ENCODE peak calls at places on chromosomes 4 and X, in five cellular contexts. R is thoracic aorta, Z is thyroid gland, C is upper lobe of left lung, B is suprapubic skin. M is an unnamed sample.
A peak's percentile ranks its signal among the peaks of the same experiment; 100 is the strongest.

GRCh38 chrX:40420899-40421729 is 159.7 kb upstream of the ATP6AP2 start:
- DNase-seq in C (no peak), R (no peak), Z (peak; percentile 27), B (no peak), M (no peak)

GRCh38 chrX:95760356-95760755 is 924.3 kb upstream of the DIAPH2 start:
- DNase-seq in R (no peak), B (no peak), C (no peak), Z (no peak), M (no peak)

GRCh38 chr4:98094118-98094517 is 49.2 kb downstream of the STPG2 start:
- DNase-seq in R (no peak), Z (no peak), C (no peak), B (no peak), M (no peak)

GRCh38 chrX:39840141-39841126 is 257.3 kb downstream of the BCOR start:
- DNase-seq in Z (no peak), R (peak; percentile 21), B (no peak), C (no peak), M (no peak)

GRCh38 chrX:56733459-56734046 is 4.5 kb downstream of the NBDY start:
- DNase-seq in B (no peak), Z (peak; percentile 43), C (peak; percentile 57), R (no peak), M (peak; percentile 79)

GRCh38 chrX:6021316-6022091 is 207.2 kb downstream of the NLGN4X start:
- DNase-seq in Z (no peak), C (no peak), R (no peak), B (no peak), M (peak; percentile 54)

GRCh38 chrX:40931921-40932320 is 153.3 kb upstream of the USP9X start:
- DNase-seq in B (no peak), R (no peak), Z (peak; percentile 45), C (no peak), M (no peak)

GRCh38 chr4:86891785-86892638 is at the start of gene C4orf36:
- DNase-seq in B (peak; percentile 88), R (no peak), Z (peak; percentile 85), C (peak; percentile 84), M (peak; percentile 74)

GRCh38 chr4:84582302-84582987 is 482 bp upstream of the CDS1 start:
- DNase-seq in R (peak; percentile 43), Z (peak; percentile 98), B (peak; percentile 93), C (peak; percentile 95), M (peak; percentile 98)

GRCh38 chr4:88659061-88659889 is 38.4 kb downstream of the NAP1L5 start:
- DNase-seq in B (no peak), Z (peak; percentile 70), C (peak; percentile 48), R (peak; percentile 25), M (peak; percentile 71)

GRCh38 chrX:137565921-137566745 is at the start of gene ZIC3:
- DNase-seq in B (no peak), R (no peak), Z (peak; percentile 50), C (peak; percentile 50), M (peak; percentile 79)

GRCh38 chrX:42934020-42934701 is 156.2 kb upstream of the PPP1R2C start:
- DNase-seq in B (no peak), R (no peak), C (peak; percentile 23), Z (no peak), M (no peak)

GRCh38 chr4:153112071-153112460 is 92.2 kb upstream of the TRIM2 start:
- DNase-seq in R (no peak), Z (no peak), B (no peak), C (no peak), M (no peak)

GRCh38 chrX:73825569-73825968 is 262.6 kb downstream of the CHIC1 start:
- DNase-seq in Z (no peak), B (no peak), R (no peak), C (no peak), M (no peak)
- H3K36me3 ChIP-seq in Z (no peaks in the 10 kb centered on the region), B (no peaks in the 10 kb centered on the region), R (no peaks in the 10 kb centered on the region), C (peaks cover 62% of the 10 kb centered on the region), M (no peaks in the 10 kb centered on the region)

DNA sequence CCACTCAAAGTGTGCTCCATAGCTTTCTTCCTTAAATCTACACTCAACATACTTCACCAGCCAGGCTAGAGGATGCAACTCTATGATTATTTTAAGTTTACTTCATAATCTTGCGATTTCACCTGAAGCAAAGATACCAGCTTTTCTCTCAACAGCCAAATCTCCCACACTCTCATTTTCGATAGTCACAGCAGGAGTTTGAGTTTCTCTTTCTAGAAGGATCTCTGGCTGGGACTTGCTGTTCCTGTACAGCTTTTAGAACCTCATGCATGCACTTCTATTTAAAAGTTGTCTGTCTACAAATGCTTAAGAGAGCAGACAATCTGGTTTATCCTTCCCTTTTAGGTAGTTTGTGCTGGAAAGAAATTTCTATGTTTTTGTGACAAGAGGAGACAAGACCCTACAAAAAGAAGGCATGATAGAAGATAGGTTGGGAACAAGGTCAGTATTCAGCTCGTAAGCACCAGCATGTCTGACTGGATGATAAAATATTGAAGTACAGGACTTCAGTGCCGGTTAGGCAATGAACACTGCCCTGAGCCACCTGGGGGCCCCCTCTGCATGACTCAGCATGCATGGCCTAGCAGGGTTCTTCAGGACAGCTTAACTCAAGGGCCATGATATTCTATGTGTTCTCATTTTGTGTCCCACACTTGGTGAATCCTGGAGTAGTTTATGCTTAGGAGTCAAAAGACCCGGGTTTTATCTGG is 65.6 kb downstream of the ATXN3L start:
- DNase-seq in Z (peak; percentile 36), R (no peak), C (peak; percentile 57), B (no peak), M (peak; percentile 14)
- H3K4me1 ChIP-seq in Z (no peaks in the 10 kb centered on the region), R (no peaks in the 10 kb centered on the region), C (peaks cover under 1% of the 10 kb centered on the region), B (no peaks in the 10 kb centered on the region), M (no peaks in the 10 kb centered on the region)

DNA sequence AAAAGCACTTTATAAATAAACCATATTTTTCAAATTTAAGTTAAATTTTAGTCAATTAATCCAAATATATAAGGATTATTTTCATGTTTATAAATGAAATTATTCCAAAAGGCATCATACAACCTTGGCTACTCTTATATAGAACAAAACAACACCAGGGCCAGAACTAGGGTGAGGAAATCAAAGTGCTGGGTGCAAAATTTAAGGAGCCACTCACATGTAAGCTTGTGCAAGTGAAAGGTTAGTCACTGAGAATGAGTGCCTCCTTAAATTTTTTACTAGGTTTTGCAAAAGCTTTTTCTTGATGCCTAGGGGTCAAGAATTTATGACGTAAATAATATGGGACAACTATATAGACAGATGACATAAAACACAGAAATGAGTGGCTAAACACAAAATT is 83.4 kb upstream of the COX18 start:
- DNase-seq in C (no peak), B (no peak), Z (no peak), R (no peak), M (no peak)
- H3K36me3 ChIP-seq in C (peaks cover 67% of the 10 kb centered on the region), B (peaks cover 54% of the 10 kb centered on the region), Z (no peaks in the 10 kb centered on the region), R (peaks cover 17% of the 10 kb centered on the region), M (no peaks in the 10 kb centered on the region)

GRCh38 chr4:99818661-99819060 is 2.0 kb downstream of the DAPP1 start:
- DNase-seq in R (no peak), B (no peak), C (no peak), Z (no peak), M (no peak)
- H3K4me1 ChIP-seq in R (no peaks in the 10 kb centered on the region), B (peaks cover 20% of the 10 kb centered on the region), C (peaks cover 18% of the 10 kb centered on the region), Z (peaks cover 9% of the 10 kb centered on the region), M (no peaks in the 10 kb centered on the region)

DNA sequence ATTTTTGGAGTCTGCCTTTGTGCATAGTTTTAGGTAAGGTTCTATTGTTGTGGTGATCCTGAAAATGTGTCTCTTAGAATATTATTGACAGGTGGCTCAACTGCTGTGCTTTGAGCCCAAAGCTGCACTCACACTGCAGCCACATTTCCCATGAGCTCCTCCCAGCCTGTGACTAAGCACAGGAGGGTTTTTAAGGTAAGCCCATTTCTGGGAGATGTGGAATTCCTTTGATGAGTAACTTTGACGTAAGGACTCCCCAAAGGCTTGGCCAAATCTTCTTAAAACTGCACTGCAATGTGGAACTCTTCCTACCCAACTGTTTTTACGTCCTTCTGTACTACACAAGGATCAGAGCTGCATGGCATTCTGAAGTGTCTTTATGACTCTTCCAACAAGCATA is 20.0 kb upstream of the TMPRSS11A start:
- DNase-seq in Z (no peak), C (no peak), B (no peak), R (no peak), M (no peak)
- H3K36me3 ChIP-seq in Z (no peaks in the 10 kb centered on the region), C (no peaks in the 10 kb centered on the region), B (no peaks in the 10 kb centered on the region), R (no peaks in the 10 kb centered on the region), M (no peaks in the 10 kb centered on the region)

GRCh38 chrX:17831255-17831654 is 29.8 kb downstream of the RAI2 start:
- DNase-seq in B (no peak), C (no peak), R (no peak), Z (no peak), M (peak; percentile 23)
- H3K4me1 ChIP-seq in B (no peaks in the 10 kb centered on the region), C (no peaks in the 10 kb centered on the region), R (no peaks in the 10 kb centered on the region), Z (peaks cover 9% of the 10 kb centered on the region), M (no peaks in the 10 kb centered on the region)

DNA sequence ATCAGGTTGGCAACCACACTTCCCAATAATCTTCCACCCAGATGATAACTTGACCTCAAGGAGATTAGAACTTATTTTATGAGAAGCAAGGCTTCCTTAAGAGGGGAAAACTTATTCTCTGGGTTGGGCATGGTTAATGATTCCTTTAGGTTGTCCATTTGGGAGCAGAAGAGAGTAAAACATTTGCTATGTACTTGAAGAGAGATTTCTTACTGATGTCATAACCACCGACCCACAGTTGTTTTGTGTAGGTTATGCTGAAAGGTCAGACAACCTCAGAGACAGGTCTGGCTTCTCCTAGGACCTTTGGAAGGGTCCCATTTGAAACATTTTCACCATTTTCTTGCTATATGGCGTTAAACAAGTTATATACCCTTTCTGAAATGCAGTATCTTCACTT is 56.1 kb downstream of the FAM114A1 start:
- DNase-seq in R (no peak), C (no peak), B (no peak), Z (no peak), M (no peak)
- H3K36me3 ChIP-seq in R (peaks cover 45% of the 10 kb centered on the region), C (peaks cover 97% of the 10 kb centered on the region), B (peaks cover 66% of the 10 kb centered on the region), Z (peaks cover 13% of the 10 kb centered on the region), M (no peaks in the 10 kb centered on the region)

GRCh38 chr4:173609158-173609557 is 79.1 kb upstream of the HAND2 start:
- DNase-seq in B (no peak), Z (no peak), R (no peak), C (no peak), M (no peak)
- H3K4me1 ChIP-seq in B (no peaks in the 10 kb centered on the region), Z (no peaks in the 10 kb centered on the region), R (no peaks in the 10 kb centered on the region), C (no peaks in the 10 kb centered on the region), M (no peaks in the 10 kb centered on the region)